ENCODE peak calls at places on chromosomes 1 and 21, in nine cellular contexts. One of them, this sample, is unnamed.

GRCh38 chr1:38740543-38740942 is 119.0 kb downstream of the RRAGC start:
- DNase-seq in stimulated activated CD4-positive, alpha-beta T cell treated with anti-CD3 and anti-CD28 coated beads, Interleukin-1b, Interleukin-23, amount 100 ng/mL, for 24 hours: no peak
- DNase-seq in substantia nigra: no peak
- DNase-seq in epithelial cell of esophagus: peak; percentile 76
- DNase-seq in nephron progenitor cell: no peak
- DNase-seq in fibroblast of mammary gland: no peak
- DNase-seq in activated naive CD8-positive, alpha-beta T cell treated with anti-CD3 and anti-CD28 coated beads for 36 hours: no peak
- DNase-seq in activated T-cell treated with anti-CD3 and anti-CD28 coated beads, Interleukin-2, amount 50 U/mL, for 4 hours: no peak
- DNase-seq in non-pigmented ciliary epithelial cell: peak; percentile 6
- DNase-seq in this sample: peak; percentile 27

GRCh38 chr1:58883888-58884482 is 100.1 kb upstream of the JUN start:
- DNase-seq in activated T-cell treated with anti-CD3 and anti-CD28 coated beads, Interleukin-2, amount 50 U/mL, for 4 hours: no peak
- DNase-seq in nephron progenitor cell: no peak
- DNase-seq in fibroblast of mammary gland: no peak
- DNase-seq in activated naive CD8-positive, alpha-beta T cell treated with anti-CD3 and anti-CD28 coated beads for 36 hours: no peak
- DNase-seq in non-pigmented ciliary epithelial cell: no peak
- DNase-seq in epithelial cell of esophagus: no peak
- DNase-seq in substantia nigra: no peak
- DNase-seq in stimulated activated CD4-positive, alpha-beta T cell treated with anti-CD3 and anti-CD28 coated beads, Interleukin-1b, Interleukin-23, amount 100 ng/mL, for 24 hours: no peak
- DNase-seq in this sample: peak; percentile 77

GRCh38 chr1:86704972-86705632 is 726 bp downstream of the SH3GLB1 start:
- DNase-seq in nephron progenitor cell: peak; percentile 65
- DNase-seq in non-pigmented ciliary epithelial cell: no peak
- DNase-seq in stimulated activated CD4-positive, alpha-beta T cell treated with anti-CD3 and anti-CD28 coated beads, Interleukin-1b, Interleukin-23, amount 100 ng/mL, for 24 hours: no peak
- DNase-seq in epithelial cell of esophagus: peak; percentile 61
- DNase-seq in activated T-cell treated with anti-CD3 and anti-CD28 coated beads, Interleukin-2, amount 50 U/mL, for 4 hours: no peak
- DNase-seq in substantia nigra: peak; percentile 59
- DNase-seq in activated naive CD8-positive, alpha-beta T cell treated with anti-CD3 and anti-CD28 coated beads for 36 hours: no peak
- DNase-seq in fibroblast of mammary gland: peak; percentile 54
- DNase-seq in this sample: peak; percentile 64

GRCh38 chr1:16716691-16717173 is 23.6 kb upstream of the RNU1-4 start:
- DNase-seq in non-pigmented ciliary epithelial cell: no peak
- DNase-seq in fibroblast of mammary gland: no peak
- DNase-seq in activated T-cell treated with anti-CD3 and anti-CD28 coated beads, Interleukin-2, amount 50 U/mL, for 4 hours: no peak
- DNase-seq in nephron progenitor cell: no peak
- DNase-seq in stimulated activated CD4-positive, alpha-beta T cell treated with anti-CD3 and anti-CD28 coated beads, Interleukin-1b, Interleukin-23, amount 100 ng/mL, for 24 hours: no peak
- DNase-seq in activated naive CD8-positive, alpha-beta T cell treated with anti-CD3 and anti-CD28 coated beads for 36 hours: no peak
- DNase-seq in substantia nigra: no peak
- DNase-seq in epithelial cell of esophagus: peak; percentile 20
- DNase-seq in this sample: no peak

GRCh38 chr1:174623640-174624039 is 175.9 kb downstream of the GPR52 start:
- DNase-seq in epithelial cell of esophagus: no peak
- DNase-seq in activated naive CD8-positive, alpha-beta T cell treated with anti-CD3 and anti-CD28 coated beads for 36 hours: no peak
- DNase-seq in fibroblast of mammary gland: no peak
- DNase-seq in stimulated activated CD4-positive, alpha-beta T cell treated with anti-CD3 and anti-CD28 coated beads, Interleukin-1b, Interleukin-23, amount 100 ng/mL, for 24 hours: no peak
- DNase-seq in non-pigmented ciliary epithelial cell: no peak
- DNase-seq in activated T-cell treated with anti-CD3 and anti-CD28 coated beads, Interleukin-2, amount 50 U/mL, for 4 hours: no peak
- DNase-seq in substantia nigra: no peak
- DNase-seq in nephron progenitor cell: no peak
- DNase-seq in this sample: no peak

GRCh38 chr1:22963044-22963677 is 9.5 kb downstream of the LACTBL1 start:
- DNase-seq in fibroblast of mammary gland: no peak
- DNase-seq in epithelial cell of esophagus: no peak
- DNase-seq in nephron progenitor cell: no peak
- DNase-seq in activated naive CD8-positive, alpha-beta T cell treated with anti-CD3 and anti-CD28 coated beads for 36 hours: no peak
- DNase-seq in substantia nigra: no peak
- DNase-seq in activated T-cell treated with anti-CD3 and anti-CD28 coated beads, Interleukin-2, amount 50 U/mL, for 4 hours: no peak
- DNase-seq in non-pigmented ciliary epithelial cell: no peak
- DNase-seq in stimulated activated CD4-positive, alpha-beta T cell treated with anti-CD3 and anti-CD28 coated beads, Interleukin-1b, Interleukin-23, amount 100 ng/mL, for 24 hours: no peak
- DNase-seq in this sample: no peak

GRCh38 chr1:99707535-99708142 is 58.8 kb downstream of the FRRS1 start:
- DNase-seq in fibroblast of mammary gland: peak; percentile 66
- DNase-seq in activated T-cell treated with anti-CD3 and anti-CD28 coated beads, Interleukin-2, amount 50 U/mL, for 4 hours: peak; percentile 30
- DNase-seq in activated naive CD8-positive, alpha-beta T cell treated with anti-CD3 and anti-CD28 coated beads for 36 hours: peak; percentile 33
- DNase-seq in nephron progenitor cell: peak; percentile 82
- DNase-seq in epithelial cell of esophagus: peak; percentile 69
- DNase-seq in substantia nigra: peak; percentile 55
- DNase-seq in non-pigmented ciliary epithelial cell: no peak
- DNase-seq in stimulated activated CD4-positive, alpha-beta T cell treated with anti-CD3 and anti-CD28 coated beads, Interleukin-1b, Interleukin-23, amount 100 ng/mL, for 24 hours: peak; percentile 13
- DNase-seq in this sample: peak; percentile 54

GRCh38 chr1:232611834-232612233 is 18.1 kb downstream of the SIPA1L2 start:
- DNase-seq in substantia nigra: no peak
- DNase-seq in epithelial cell of esophagus: no peak
- DNase-seq in nephron progenitor cell: no peak
- DNase-seq in non-pigmented ciliary epithelial cell: no peak
- DNase-seq in activated T-cell treated with anti-CD3 and anti-CD28 coated beads, Interleukin-2, amount 50 U/mL, for 4 hours: no peak
- DNase-seq in stimulated activated CD4-positive, alpha-beta T cell treated with anti-CD3 and anti-CD28 coated beads, Interleukin-1b, Interleukin-23, amount 100 ng/mL, for 24 hours: no peak
- DNase-seq in activated naive CD8-positive, alpha-beta T cell treated with anti-CD3 and anti-CD28 coated beads for 36 hours: no peak
- DNase-seq in fibroblast of mammary gland: no peak
- DNase-seq in this sample: no peak

GRCh38 chr1:185735667-185736105 is 1.5 kb downstream of the HMCN1 start:
- DNase-seq in substantia nigra: no peak
- DNase-seq in epithelial cell of esophagus: no peak
- DNase-seq in non-pigmented ciliary epithelial cell: no peak
- DNase-seq in stimulated activated CD4-positive, alpha-beta T cell treated with anti-CD3 and anti-CD28 coated beads, Interleukin-1b, Interleukin-23, amount 100 ng/mL, for 24 hours: no peak
- DNase-seq in nephron progenitor cell: peak; percentile 4
- DNase-seq in activated naive CD8-positive, alpha-beta T cell treated with anti-CD3 and anti-CD28 coated beads for 36 hours: no peak
- DNase-seq in activated T-cell treated with anti-CD3 and anti-CD28 coated beads, Interleukin-2, amount 50 U/mL, for 4 hours: no peak
- DNase-seq in fibroblast of mammary gland: peak; percentile 24
- DNase-seq in this sample: no peak

GRCh38 chr21:34576043-34576466 is 38.9 kb downstream of the RCAN1 start:
- DNase-seq in activated naive CD8-positive, alpha-beta T cell treated with anti-CD3 and anti-CD28 coated beads for 36 hours: no peak
- DNase-seq in fibroblast of mammary gland: peak; percentile 62
- DNase-seq in epithelial cell of esophagus: peak; percentile 97
- DNase-seq in nephron progenitor cell: no peak
- DNase-seq in activated T-cell treated with anti-CD3 and anti-CD28 coated beads, Interleukin-2, amount 50 U/mL, for 4 hours: no peak
- DNase-seq in substantia nigra: peak; percentile 24
- DNase-seq in stimulated activated CD4-positive, alpha-beta T cell treated with anti-CD3 and anti-CD28 coated beads, Interleukin-1b, Interleukin-23, amount 100 ng/mL, for 24 hours: no peak
- DNase-seq in non-pigmented ciliary epithelial cell: no peak
- DNase-seq in this sample: no peak

GRCh38 chr1:234093741-234094140 is 189.3 kb downstream of the SLC35F3 start:
- DNase-seq in fibroblast of mammary gland: no peak
- DNase-seq in activated naive CD8-positive, alpha-beta T cell treated with anti-CD3 and anti-CD28 coated beads for 36 hours: no peak
- DNase-seq in stimulated activated CD4-positive, alpha-beta T cell treated with anti-CD3 and anti-CD28 coated beads, Interleukin-1b, Interleukin-23, amount 100 ng/mL, for 24 hours: no peak
- DNase-seq in non-pigmented ciliary epithelial cell: no peak
- DNase-seq in nephron progenitor cell: no peak
- DNase-seq in epithelial cell of esophagus: no peak
- DNase-seq in substantia nigra: peak; percentile 3
- DNase-seq in activated T-cell treated with anti-CD3 and anti-CD28 coated beads, Interleukin-2, amount 50 U/mL, for 4 hours: no peak
- DNase-seq in this sample: no peak

GRCh38 chr1:6590046-6590445 is 10.3 kb downstream of the ZBTB48 start:
- DNase-seq in epithelial cell of esophagus: no peak
- DNase-seq in stimulated activated CD4-positive, alpha-beta T cell treated with anti-CD3 and anti-CD28 coated beads, Interleukin-1b, Interleukin-23, amount 100 ng/mL, for 24 hours: no peak
- DNase-seq in nephron progenitor cell: no peak
- DNase-seq in activated naive CD8-positive, alpha-beta T cell treated with anti-CD3 and anti-CD28 coated beads for 36 hours: no peak
- DNase-seq in non-pigmented ciliary epithelial cell: no peak
- DNase-seq in fibroblast of mammary gland: no peak
- DNase-seq in substantia nigra: no peak
- DNase-seq in activated T-cell treated with anti-CD3 and anti-CD28 coated beads, Interleukin-2, amount 50 U/mL, for 4 hours: no peak
- DNase-seq in this sample: no peak

GRCh38 chr1:11828511-11828910 is 19.1 kb downstream of the NPPA start:
- DNase-seq in activated T-cell treated with anti-CD3 and anti-CD28 coated beads, Interleukin-2, amount 50 U/mL, for 4 hours: no peak
- DNase-seq in stimulated activated CD4-positive, alpha-beta T cell treated with anti-CD3 and anti-CD28 coated beads, Interleukin-1b, Interleukin-23, amount 100 ng/mL, for 24 hours: no peak
- DNase-seq in activated naive CD8-positive, alpha-beta T cell treated with anti-CD3 and anti-CD28 coated beads for 36 hours: no peak
- DNase-seq in fibroblast of mammary gland: no peak
- DNase-seq in non-pigmented ciliary epithelial cell: no peak
- DNase-seq in substantia nigra: no peak
- DNase-seq in epithelial cell of esophagus: no peak
- DNase-seq in nephron progenitor cell: no peak
- DNase-seq in this sample: no peak

GRCh38 chr1:209335090-209335692 is 248.3 kb upstream of the CAMK1G start:
- DNase-seq in substantia nigra: peak; percentile 8
- DNase-seq in non-pigmented ciliary epithelial cell: no peak
- DNase-seq in nephron progenitor cell: peak; percentile 51
- DNase-seq in activated naive CD8-positive, alpha-beta T cell treated with anti-CD3 and anti-CD28 coated beads for 36 hours: no peak
- DNase-seq in fibroblast of mammary gland: no peak
- DNase-seq in stimulated activated CD4-positive, alpha-beta T cell treated with anti-CD3 and anti-CD28 coated beads, Interleukin-1b, Interleukin-23, amount 100 ng/mL, for 24 hours: no peak
- DNase-seq in activated T-cell treated with anti-CD3 and anti-CD28 coated beads, Interleukin-2, amount 50 U/mL, for 4 hours: no peak
- DNase-seq in epithelial cell of esophagus: peak; percentile 39
- DNase-seq in this sample: peak; percentile 28

GRCh38 chr1:212219679-212220463 is 65.3 kb upstream of the PPP2R5A start:
- DNase-seq in epithelial cell of esophagus: no peak
- DNase-seq in substantia nigra: no peak
- DNase-seq in non-pigmented ciliary epithelial cell: peak; percentile 37
- DNase-seq in fibroblast of mammary gland: no peak
- DNase-seq in activated T-cell treated with anti-CD3 and anti-CD28 coated beads, Interleukin-2, amount 50 U/mL, for 4 hours: no peak
- DNase-seq in stimulated activated CD4-positive, alpha-beta T cell treated with anti-CD3 and anti-CD28 coated beads, Interleukin-1b, Interleukin-23, amount 100 ng/mL, for 24 hours: no peak
- DNase-seq in nephron progenitor cell: no peak
- DNase-seq in activated naive CD8-positive, alpha-beta T cell treated with anti-CD3 and anti-CD28 coated beads for 36 hours: no peak
- DNase-seq in this sample: peak; percentile 86

GRCh38 chr1:203586495-203586894 is 40.1 kb upstream of the ATP2B4 start:
- DNase-seq in fibroblast of mammary gland: no peak
- DNase-seq in activated naive CD8-positive, alpha-beta T cell treated with anti-CD3 and anti-CD28 coated beads for 36 hours: no peak
- DNase-seq in stimulated activated CD4-positive, alpha-beta T cell treated with anti-CD3 and anti-CD28 coated beads, Interleukin-1b, Interleukin-23, amount 100 ng/mL, for 24 hours: no peak
- DNase-seq in nephron progenitor cell: no peak
- DNase-seq in activated T-cell treated with anti-CD3 and anti-CD28 coated beads, Interleukin-2, amount 50 U/mL, for 4 hours: no peak
- DNase-seq in substantia nigra: no peak
- DNase-seq in epithelial cell of esophagus: no peak
- DNase-seq in non-pigmented ciliary epithelial cell: no peak
- DNase-seq in this sample: no peak

GRCh38 chr1:207861442-207862177 is 49.3 kb downstream of the CD34 start:
- DNase-seq in stimulated activated CD4-positive, alpha-beta T cell treated with anti-CD3 and anti-CD28 coated beads, Interleukin-1b, Interleukin-23, amount 100 ng/mL, for 24 hours: no peak
- DNase-seq in fibroblast of mammary gland: no peak
- DNase-seq in activated naive CD8-positive, alpha-beta T cell treated with anti-CD3 and anti-CD28 coated beads for 36 hours: peak; percentile 41
- DNase-seq in activated T-cell treated with anti-CD3 and anti-CD28 coated beads, Interleukin-2, amount 50 U/mL, for 4 hours: peak; percentile 18
- DNase-seq in non-pigmented ciliary epithelial cell: no peak
- DNase-seq in epithelial cell of esophagus: no peak
- DNase-seq in substantia nigra: no peak
- DNase-seq in nephron progenitor cell: no peak
- DNase-seq in this sample: peak; percentile 34

GRCh38 chr1:12150456-12151200 is 16.2 kb upstream of the TNFRSF1B start:
- DNase-seq in non-pigmented ciliary epithelial cell: no peak
- DNase-seq in nephron progenitor cell: no peak
- DNase-seq in fibroblast of mammary gland: no peak
- DNase-seq in activated T-cell treated with anti-CD3 and anti-CD28 coated beads, Interleukin-2, amount 50 U/mL, for 4 hours: no peak
- DNase-seq in substantia nigra: no peak
- DNase-seq in stimulated activated CD4-positive, alpha-beta T cell treated with anti-CD3 and anti-CD28 coated beads, Interleukin-1b, Interleukin-23, amount 100 ng/mL, for 24 hours: no peak
- DNase-seq in activated naive CD8-positive, alpha-beta T cell treated with anti-CD3 and anti-CD28 coated beads for 36 hours: no peak
- DNase-seq in epithelial cell of esophagus: no peak
- DNase-seq in this sample: peak; percentile 23

GRCh38 chr21:42061866-42062542 is 9.1 kb upstream of the UMODL1 start:
- DNase-seq in substantia nigra: no peak
- DNase-seq in nephron progenitor cell: no peak
- DNase-seq in activated T-cell treated with anti-CD3 and anti-CD28 coated beads, Interleukin-2, amount 50 U/mL, for 4 hours: peak; percentile 49
- DNase-seq in epithelial cell of esophagus: no peak
- DNase-seq in fibroblast of mammary gland: no peak
- DNase-seq in non-pigmented ciliary epithelial cell: no peak
- DNase-seq in activated naive CD8-positive, alpha-beta T cell treated with anti-CD3 and anti-CD28 coated beads for 36 hours: peak; percentile 55
- DNase-seq in stimulated activated CD4-positive, alpha-beta T cell treated with anti-CD3 and anti-CD28 coated beads, Interleukin-1b, Interleukin-23, amount 100 ng/mL, for 24 hours: no peak
- DNase-seq in this sample: no peak

GRCh38 chr1:154669464-154670282 is 61.7 kb upstream of the ADAR start:
- DNase-seq in activated T-cell treated with anti-CD3 and anti-CD28 coated beads, Interleukin-2, amount 50 U/mL, for 4 hours: peak; percentile 70
- DNase-seq in non-pigmented ciliary epithelial cell: peak; percentile 54
- DNase-seq in fibroblast of mammary gland: peak; percentile 68
- DNase-seq in activated naive CD8-positive, alpha-beta T cell treated with anti-CD3 and anti-CD28 coated beads for 36 hours: peak; percentile 73
- DNase-seq in epithelial cell of esophagus: peak; percentile 86
- DNase-seq in stimulated activated CD4-positive, alpha-beta T cell treated with anti-CD3 and anti-CD28 coated beads, Interleukin-1b, Interleukin-23, amount 100 ng/mL, for 24 hours: peak; percentile 35
- DNase-seq in nephron progenitor cell: peak; percentile 65
- DNase-seq in substantia nigra: peak; percentile 67
- DNase-seq in this sample: peak; percentile 82

GRCh38 chr21:45954921-45955320 is 26.6 kb upstream of the COL6A1 start:
- DNase-seq in epithelial cell of esophagus: no peak
- DNase-seq in stimulated activated CD4-positive, alpha-beta T cell treated with anti-CD3 and anti-CD28 coated beads, Interleukin-1b, Interleukin-23, amount 100 ng/mL, for 24 hours: no peak
- DNase-seq in non-pigmented ciliary epithelial cell: no peak
- DNase-seq in nephron progenitor cell: no peak
- DNase-seq in substantia nigra: no peak
- DNase-seq in activated T-cell treated with anti-CD3 and anti-CD28 coated beads, Interleukin-2, amount 50 U/mL, for 4 hours: no peak
- DNase-seq in fibroblast of mammary gland: no peak
- DNase-seq in activated naive CD8-positive, alpha-beta T cell treated with anti-CD3 and anti-CD28 coated beads for 36 hours: no peak
- DNase-seq in this sample: no peak

GRCh38 chr1:56424744-56425493 is 154.4 kb downstream of the PLPP3 start:
- DNase-seq in activated T-cell treated with anti-CD3 and anti-CD28 coated beads, Interleukin-2, amount 50 U/mL, for 4 hours: no peak
- DNase-seq in fibroblast of mammary gland: peak; percentile 81
- DNase-seq in stimulated activated CD4-positive, alpha-beta T cell treated with anti-CD3 and anti-CD28 coated beads, Interleukin-1b, Interleukin-23, amount 100 ng/mL, for 24 hours: no peak
- DNase-seq in nephron progenitor cell: no peak
- DNase-seq in epithelial cell of esophagus: peak; percentile 74
- DNase-seq in activated naive CD8-positive, alpha-beta T cell treated with anti-CD3 and anti-CD28 coated beads for 36 hours: no peak
- DNase-seq in substantia nigra: no peak
- DNase-seq in non-pigmented ciliary epithelial cell: peak; percentile 20
- DNase-seq in this sample: peak; percentile 73

GRCh38 chr1:3279182-3279470 is 175.3 kb upstream of the ARHGEF16 start:
- DNase-seq in activated naive CD8-positive, alpha-beta T cell treated with anti-CD3 and anti-CD28 coated beads for 36 hours: no peak
- DNase-seq in epithelial cell of esophagus: no peak
- DNase-seq in stimulated activated CD4-positive, alpha-beta T cell treated with anti-CD3 and anti-CD28 coated beads, Interleukin-1b, Interleukin-23, amount 100 ng/mL, for 24 hours: no peak
- DNase-seq in non-pigmented ciliary epithelial cell: no peak
- DNase-seq in nephron progenitor cell: no peak
- DNase-seq in substantia nigra: no peak
- DNase-seq in activated T-cell treated with anti-CD3 and anti-CD28 coated beads, Interleukin-2, amount 50 U/mL, for 4 hours: no peak
- DNase-seq in fibroblast of mammary gland: no peak
- DNase-seq in this sample: no peak

GRCh38 chr1:6667139-6667538 is 34.5 kb downstream of the DNAJC11 start:
- DNase-seq in activated naive CD8-positive, alpha-beta T cell treated with anti-CD3 and anti-CD28 coated beads for 36 hours: no peak
- DNase-seq in substantia nigra: no peak
- DNase-seq in activated T-cell treated with anti-CD3 and anti-CD28 coated beads, Interleukin-2, amount 50 U/mL, for 4 hours: no peak
- DNase-seq in fibroblast of mammary gland: no peak
- DNase-seq in epithelial cell of esophagus: no peak
- DNase-seq in non-pigmented ciliary epithelial cell: no peak
- DNase-seq in nephron progenitor cell: no peak
- DNase-seq in stimulated activated CD4-positive, alpha-beta T cell treated with anti-CD3 and anti-CD28 coated beads, Interleukin-1b, Interleukin-23, amount 100 ng/mL, for 24 hours: no peak
- DNase-seq in this sample: peak; percentile 15

GRCh38 chr1:85576642-85577420 is 3.7 kb upstream of the CCN1 start:
- DNase-seq in activated naive CD8-positive, alpha-beta T cell treated with anti-CD3 and anti-CD28 coated beads for 36 hours: peak; percentile 72
- DNase-seq in epithelial cell of esophagus: peak; percentile 82
- DNase-seq in substantia nigra: peak; percentile 47
- DNase-seq in fibroblast of mammary gland: peak; percentile 88
- DNase-seq in non-pigmented ciliary epithelial cell: no peak
- DNase-seq in activated T-cell treated with anti-CD3 and anti-CD28 coated beads, Interleukin-2, amount 50 U/mL, for 4 hours: no peak
- DNase-seq in nephron progenitor cell: peak; percentile 92
- DNase-seq in stimulated activated CD4-positive, alpha-beta T cell treated with anti-CD3 and anti-CD28 coated beads, Interleukin-1b, Interleukin-23, amount 100 ng/mL, for 24 hours: no peak
- DNase-seq in this sample: peak; percentile 90

GRCh38 chr1:45275054-45275453 is 51.6 kb upstream of the HPDL start:
- DNase-seq in stimulated activated CD4-positive, alpha-beta T cell treated with anti-CD3 and anti-CD28 coated beads, Interleukin-1b, Interleukin-23, amount 100 ng/mL, for 24 hours: no peak
- DNase-seq in epithelial cell of esophagus: no peak
- DNase-seq in non-pigmented ciliary epithelial cell: no peak
- DNase-seq in activated naive CD8-positive, alpha-beta T cell treated with anti-CD3 and anti-CD28 coated beads for 36 hours: no peak
- DNase-seq in substantia nigra: peak; percentile 22
- DNase-seq in fibroblast of mammary gland: no peak
- DNase-seq in nephron progenitor cell: no peak
- DNase-seq in activated T-cell treated with anti-CD3 and anti-CD28 coated beads, Interleukin-2, amount 50 U/mL, for 4 hours: no peak
- DNase-seq in this sample: no peak

GRCh38 chr1:67130673-67131072 is 4.1 kb downstream of the C1orf141 start:
- DNase-seq in non-pigmented ciliary epithelial cell: no peak
- DNase-seq in activated naive CD8-positive, alpha-beta T cell treated with anti-CD3 and anti-CD28 coated beads for 36 hours: no peak
- DNase-seq in activated T-cell treated with anti-CD3 and anti-CD28 coated beads, Interleukin-2, amount 50 U/mL, for 4 hours: no peak
- DNase-seq in epithelial cell of esophagus: no peak
- DNase-seq in nephron progenitor cell: no peak
- DNase-seq in stimulated activated CD4-positive, alpha-beta T cell treated with anti-CD3 and anti-CD28 coated beads, Interleukin-1b, Interleukin-23, amount 100 ng/mL, for 24 hours: no peak
- DNase-seq in substantia nigra: no peak
- DNase-seq in fibroblast of mammary gland: no peak
- DNase-seq in this sample: no peak

GRCh38 chr1:162908780-162909179 is 47.8 kb upstream of the CCDC190 start:
- DNase-seq in stimulated activated CD4-positive, alpha-beta T cell treated with anti-CD3 and anti-CD28 coated beads, Interleukin-1b, Interleukin-23, amount 100 ng/mL, for 24 hours: no peak
- DNase-seq in substantia nigra: no peak
- DNase-seq in epithelial cell of esophagus: peak; percentile 88
- DNase-seq in activated T-cell treated with anti-CD3 and anti-CD28 coated beads, Interleukin-2, amount 50 U/mL, for 4 hours: no peak
- DNase-seq in fibroblast of mammary gland: peak; percentile 92
- DNase-seq in nephron progenitor cell: no peak
- DNase-seq in activated naive CD8-positive, alpha-beta T cell treated with anti-CD3 and anti-CD28 coated beads for 36 hours: no peak
- DNase-seq in non-pigmented ciliary epithelial cell: peak; percentile 73
- DNase-seq in this sample: peak; percentile 87

GRCh38 chr1:248924696-248925532 is 18.9 kb downstream of the PGBD2 start:
- DNase-seq in stimulated activated CD4-positive, alpha-beta T cell treated with anti-CD3 and anti-CD28 coated beads, Interleukin-1b, Interleukin-23, amount 100 ng/mL, for 24 hours: no peak
- DNase-seq in nephron progenitor cell: peak; percentile 30
- DNase-seq in non-pigmented ciliary epithelial cell: peak; percentile 38
- DNase-seq in fibroblast of mammary gland: peak; percentile 52
- DNase-seq in activated T-cell treated with anti-CD3 and anti-CD28 coated beads, Interleukin-2, amount 50 U/mL, for 4 hours: peak; percentile 24
- DNase-seq in substantia nigra: peak; percentile 24
- DNase-seq in epithelial cell of esophagus: peak; percentile 65
- DNase-seq in activated naive CD8-positive, alpha-beta T cell treated with anti-CD3 and anti-CD28 coated beads for 36 hours: peak; percentile 55
- DNase-seq in this sample: peak; percentile 40

GRCh38 chr1:182889997-182890396 is 50.9 kb downstream of the DHX9 start:
- DNase-seq in non-pigmented ciliary epithelial cell: no peak
- DNase-seq in stimulated activated CD4-positive, alpha-beta T cell treated with anti-CD3 and anti-CD28 coated beads, Interleukin-1b, Interleukin-23, amount 100 ng/mL, for 24 hours: no peak
- DNase-seq in substantia nigra: no peak
- DNase-seq in nephron progenitor cell: no peak
- DNase-seq in epithelial cell of esophagus: no peak
- DNase-seq in fibroblast of mammary gland: peak; percentile 5
- DNase-seq in activated naive CD8-positive, alpha-beta T cell treated with anti-CD3 and anti-CD28 coated beads for 36 hours: peak; percentile 26
- DNase-seq in activated T-cell treated with anti-CD3 and anti-CD28 coated beads, Interleukin-2, amount 50 U/mL, for 4 hours: no peak
- DNase-seq in this sample: no peak

This sample was measured in iris pigment epithelial cell.